ENCODE peak calls at places on chromosomes 1 and 21, in ten cellular contexts. R is lower lobe of right lung, H is cardiac muscle cell, Q is fibroblast of lung, X is GM12864, W is cardiac fibroblast, F is MM.1S, S is left ventricle myocardium inferior, J is pancreas, T is SJSA1. U is an unnamed sample.

GRCh38 chr21:27820342-27820741 is 853.5 kb upstream of the ADAMTS5 start:
- DNase-seq in R (no peak), H (no peak), Q (no peak), X (no peak), W (no peak), F (no peak), S (no peak), J (no peak), T (no peak), U (no peak)

GRCh38 chr1:238465449-238465848 is 574.7 kb upstream of the ZP4 start:
- DNase-seq in R (no peak), H (no peak), Q (peak; percentile 55), X (no peak), W (no peak), F (no peak), S (no peak), J (no peak), T (no peak), U (no peak)

GRCh38 chr1:232409584-232409983 is 220.3 kb downstream of the SIPA1L2 start:
- DNase-seq in R (no peak), H (no peak), Q (no peak), X (no peak), W (no peak), F (no peak), S (no peak), J (no peak), T (no peak), U (no peak)

GRCh38 chr1:232974971-232975370 is 24.6 kb downstream of the NTPCR start:
- DNase-seq in R (no peak), H (no peak), Q (peak; percentile 88), X (no peak), W (peak; percentile 65), F (no peak), S (no peak), J (no peak), T (no peak), U (no peak)

GRCh38 chr21:29318354-29318753 is 19.6 kb downstream of the BACH1 start:
- DNase-seq in R (no peak), H (no peak), Q (peak; percentile 57), X (no peak), W (peak; percentile 33), F (no peak), S (no peak), J (peak; percentile 67), T (no peak), U (no peak)

GRCh38 chr21:37407719-37408455 is 41.3 kb downstream of the DYRK1A start:
- DNase-seq in R (no peak), H (no peak), Q (peak; percentile 66), X (peak; percentile 35), W (peak; percentile 45), F (no peak), S (no peak), J (no peak), T (no peak), U (no peak)

GRCh38 chr21:45306832-45307571 is 19.3 kb upstream of the POFUT2 start:
- DNase-seq in R (peak; percentile 72), H (no peak), Q (peak; percentile 92), X (no peak), W (peak; percentile 94), F (no peak), S (peak; percentile 86), J (peak; percentile 61), T (no peak), U (peak; percentile 58)

GRCh38 chr1:24413350-24414163 is at the start of gene STPG1:
- DNase-seq in R (peak; percentile 90), H (peak; percentile 86), Q (peak; percentile 72), X (peak; percentile 71), W (peak; percentile 88), F (peak; percentile 90), S (peak; percentile 76), J (peak; percentile 81), T (peak; percentile 85), U (peak; percentile 90)

GRCh38 chr1:165397945-165398344 is 41.4 kb upstream of the LMX1A start:
- DNase-seq in R (no peak), H (no peak), Q (peak; percentile 38), X (no peak), W (peak; percentile 79), F (no peak), S (no peak), J (no peak), T (peak; percentile 50), U (no peak)

GRCh38 chr1:246078126-246078887 is 428.8 kb downstream of the SMYD3 start:
- DNase-seq in R (no peak), H (no peak), Q (no peak), X (no peak), W (no peak), F (no peak), S (no peak), J (no peak), T (no peak), U (no peak)

GRCh38 chr1:110118636-110119396 is 6.6 kb downstream of the UBL4B start:
- DNase-seq in R (no peak), H (no peak), Q (peak; percentile 3), X (no peak), W (peak; percentile 11), F (no peak), S (no peak), J (no peak), T (no peak), U (no peak)

GRCh38 chr1:18174016-18174415 is 66.4 kb downstream of the IGSF21 start:
- DNase-seq in R (no peak), H (no peak), Q (no peak), X (no peak), W (no peak), F (no peak), S (no peak), J (no peak), T (no peak), U (no peak)

GRCh38 chr1:173865468-173866164 is 2.2 kb downstream of the GAS5 start:
- DNase-seq in R (no peak), H (no peak), Q (no peak), X (no peak), W (no peak), F (no peak), S (no peak), J (no peak), T (no peak), U (no peak)
- H3K4me3 ChIP-seq in R (peak overlapping the region; percentile 86), H (peak overlapping the region; percentile 38), Q (peak overlapping the region; percentile 99), X (peak overlapping the region; percentile 93), W (peak overlapping the region; percentile 91), F (peak overlapping the region; percentile 90), S (peak overlapping the region; percentile 95), J (peak overlapping the region; percentile 78), T (peak overlapping the region; percentile 71), U (no peak overlapping the region)

GRCh38 chr1:26531651-26532131 is 2.1 kb downstream of the RPS6KA1 start:
- DNase-seq in R (peak; percentile 82), H (no peak), Q (no peak), X (no peak), W (no peak), F (no peak), S (no peak), J (peak; percentile 79), T (no peak), U (no peak)
- H3K4me3 ChIP-seq in R (peak overlapping the region; percentile 77), H (no peak overlapping the region), Q (no peak overlapping the region), X (no peak overlapping the region), W (no peak overlapping the region), F (no peak overlapping the region), S (no peak overlapping the region), J (no peak overlapping the region), T (no peak overlapping the region), U (no peak overlapping the region)

GRCh38 chr1:7407980-7408770 is 362.9 kb upstream of the VAMP3 start:
- DNase-seq in R (no peak), H (no peak), Q (no peak), X (no peak), W (no peak), F (no peak), S (no peak), J (peak; percentile 44), T (peak; percentile 36), U (no peak)

GRCh38 chr1:7405844-7406500 is 365.1 kb upstream of the VAMP3 start:
- DNase-seq in R (no peak), H (no peak), Q (no peak), X (no peak), W (no peak), F (no peak), S (no peak), J (no peak), T (peak; percentile 28), U (no peak)

GRCh38 chr1:7408771-7409150 is 362.3 kb upstream of the VAMP3 start:
- DNase-seq in R (no peak), H (no peak), Q (no peak), X (no peak), W (no peak), F (no peak), S (no peak), J (peak; percentile 35), T (peak; percentile 32), U (no peak)

GRCh38 chr1:7406641-7407546 is 364.2 kb upstream of the VAMP3 start:
- DNase-seq in R (no peak), H (no peak), Q (no peak), X (peak; percentile 21), W (no peak), F (peak; percentile 37), S (no peak), J (no peak), T (peak; percentile 37), U (no peak)

DNA sequence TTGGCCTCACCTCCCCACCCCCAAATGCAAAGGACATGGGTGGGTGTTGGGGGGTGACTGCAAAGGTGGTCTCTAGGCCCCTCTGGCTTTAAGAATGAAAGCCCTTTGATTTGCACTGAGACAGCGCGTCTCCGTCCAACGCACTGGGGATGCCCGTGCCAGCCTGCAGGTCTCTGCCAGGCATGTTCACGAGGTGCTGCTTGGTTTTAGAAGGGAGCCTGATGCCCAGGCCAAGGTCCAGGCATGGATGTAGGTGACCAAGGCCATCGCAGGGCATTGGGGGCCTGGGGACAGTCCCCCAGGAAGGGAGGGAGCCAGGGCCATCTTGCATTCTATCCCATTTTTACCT is 363.6 kb upstream of the VAMP3 start:
- DNase-seq in R (no peak), H (no peak), Q (no peak), X (no peak), W (no peak), F (no peak), S (no peak), J (no peak), T (peak; percentile 28), U (no peak)
- H3K4me3 ChIP-seq in R (no peak overlapping the region), H (no peak overlapping the region), Q (no peak overlapping the region), X (no peak overlapping the region), W (no peak overlapping the region), F (no peak overlapping the region), S (no peak overlapping the region), J (no peak overlapping the region), T (no peak overlapping the region), U (no peak overlapping the region)

DNA sequence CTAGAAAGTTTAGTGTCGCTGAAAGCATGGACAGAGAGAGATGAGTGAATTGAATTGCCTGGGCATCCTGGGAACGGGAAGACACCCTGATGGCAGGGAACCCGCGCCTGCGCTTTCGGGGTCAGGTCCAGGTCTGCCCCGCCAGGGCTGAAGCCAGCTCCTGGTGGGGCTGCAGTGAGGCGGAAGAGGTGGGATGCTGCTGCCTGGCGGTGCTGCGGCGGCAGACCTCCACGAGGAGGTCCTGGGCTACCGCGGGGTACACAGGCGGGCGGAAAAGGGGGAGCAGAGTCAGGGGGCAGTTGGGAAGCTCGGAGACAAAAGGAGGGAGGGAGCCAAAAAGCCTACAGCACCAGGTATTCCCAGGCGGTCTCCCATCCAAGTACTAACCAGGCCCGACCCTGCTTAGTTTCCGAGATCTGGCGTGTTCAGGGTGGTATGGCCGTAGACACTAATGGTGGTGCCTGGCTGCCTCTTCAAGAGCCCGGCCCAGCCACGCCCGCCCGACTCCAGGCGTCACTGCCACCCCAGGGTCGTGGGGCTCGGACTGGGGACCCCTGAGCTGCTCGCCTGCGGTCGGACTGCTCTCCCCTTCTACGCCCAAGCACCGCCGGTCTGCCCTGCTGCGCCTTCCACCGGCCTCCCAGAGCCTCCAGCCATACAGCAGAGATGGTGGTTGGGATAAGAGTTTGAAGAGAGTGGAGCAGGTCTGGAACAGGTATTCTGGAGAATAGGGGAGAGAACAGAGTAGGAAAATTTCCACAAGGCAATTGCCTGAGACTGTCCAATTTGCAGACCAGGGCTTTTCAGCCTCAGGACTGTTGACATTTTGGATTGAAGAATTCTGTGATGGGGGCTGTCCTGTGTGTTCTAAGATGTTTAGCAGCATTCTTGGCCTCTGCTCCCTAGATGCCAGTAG is 46.1 kb downstream of the MDM4 start:
- DNase-seq in R (no peak), H (no peak), Q (no peak), X (no peak), W (no peak), F (no peak), S (no peak), J (no peak), T (no peak), U (no peak)
- H3K4me3 ChIP-seq in R (no peak overlapping the region), H (no peak overlapping the region), Q (no peak overlapping the region), X (no peak overlapping the region), W (no peak overlapping the region), F (no peak overlapping the region), S (no peak overlapping the region), J (no peak overlapping the region), T (no peak overlapping the region), U (no peak overlapping the region)

U was measured in right lobe of liver.